ENCODE peak calls at places on chromosomes 6 and 20, in eight cellular contexts. N is bronchial epithelial cell; Q is A549; M is cardiac fibroblast; Z is heart right ventricle; P is CD8-positive, alpha-beta T cell; B is fibroblast of pulmonary artery; G is choroid plexus epithelial cell. U is an unnamed sample.

GRCh38 chr6:155130161-155130853 is 133.5 kb upstream of the CLDN20 start:
- DNase-seq in B (no peak), N (no peak), M (no peak), G (no peak), Q (no peak), Z (no peak), P (no peak), U (no peak)

GRCh38 chr6:134911532-134911931 is 38.4 kb downstream of the ALDH8A1 start:
- DNase-seq in N (peak), P (no peak), Z (no peak), M (peak), B (peak), G (peak), Q (no peak), U (peak)

GRCh38 chr6:150272264-150272975 is 96.4 kb upstream of the IYD start:
- DNase-seq in N (peak), P (no peak), Z (no peak), Q (no peak), B (no peak), G (no peak), M (no peak), U (no peak)

GRCh38 chr20:23436681-23437080 is 2.8 kb upstream of the CSTL1 start:
- DNase-seq in B (peak), Z (no peak), Q (no peak), M (no peak), P (no peak), N (no peak), G (peak), U (no peak)

GRCh38 chr20:3473944-3474343 is 3.1 kb downstream of the ATRN start:
- DNase-seq in Z (no peak), Q (no peak), G (no peak), N (no peak), P (no peak), B (no peak), M (no peak), U (no peak)

GRCh38 chr6:169933251-169933821 is 181.9 kb downstream of the ERMARD start:
- DNase-seq in Q (no peak), B (no peak), P (no peak), M (no peak), N (no peak), G (no peak), Z (no peak), U (no peak)

GRCh38 chr20:33518071-33518470 is 28.2 kb downstream of the CBFA2T2 start:
- DNase-seq in P (no peak), N (peak), Q (no peak), Z (no peak), B (peak), G (peak), M (peak), U (peak)

GRCh38 chr6:88490865-88491264 is 324.7 kb upstream of the CNR1 start:
- DNase-seq in P (no peak), M (peak), G (peak), Q (no peak), B (peak), N (peak), Z (no peak), U (no peak)

GRCh38 chr20:60837386-60837785 is 414.7 kb upstream of the CDH4 start:
- DNase-seq in M (no peak), N (no peak), P (no peak), Z (no peak), B (no peak), G (no peak), Q (no peak), U (no peak)

GRCh38 chr20:23018941-23019340 is 16.2 kb upstream of the SSTR4 start:
- DNase-seq in G (no peak), N (no peak), M (no peak), Q (no peak), Z (no peak), P (no peak), B (no peak), U (no peak)

GRCh38 chr6:41693281-41693838 is 42.0 kb downstream of the TFEB start:
- DNase-seq in G (no peak), M (no peak), Q (no peak), N (no peak), P (no peak), Z (no peak), B (no peak), U (no peak)

GRCh38 chr6:28683945-28684538 is 158.4 kb downstream of the GPX5 start:
- DNase-seq in Q (peak), N (peak), P (no peak), M (peak), G (peak), Z (no peak), B (peak), U (peak)

GRCh38 chr6:29989211-29989610 is 46.9 kb downstream of the HLA-A start:
- DNase-seq in Z (no peak), P (no peak), B (no peak), N (no peak), M (no peak), Q (no peak), G (peak), U (peak)

GRCh38 chr6:155523821-155524238 is 68.2 kb upstream of the NOX3 start:
- DNase-seq in G (peak), Q (no peak), M (no peak), Z (no peak), P (no peak), B (no peak), N (no peak), U (no peak)

GRCh38 chr20:35506872-35507638 is 22.4 kb downstream of the C20orf173 start:
- DNase-seq in B (no peak), Z (no peak), M (peak), Q (no peak), N (peak), P (no peak), G (peak), U (peak)

GRCh38 chr6:117477988-117478852 is 4.3 kb upstream of the DCBLD1 start:
- DNase-seq in B (peak), M (peak), Z (no peak), P (peak), Q (peak), G (peak), N (peak), U (no peak)

GRCh38 chr20:37823276-37823980 is 79.5 kb upstream of the VSTM2L start:
- DNase-seq in Z (no peak), G (peak), B (peak), P (no peak), Q (no peak), N (peak), M (peak), U (peak)

GRCh38 chr6:107636486-107636885 is 146.6 kb downstream of the SOBP start:
- DNase-seq in P (no peak), N (no peak), M (no peak), Z (no peak), Q (no peak), G (no peak), B (no peak), U (no peak)

GRCh38 chr20:38201356-38201755 is 36.3 kb upstream of the TGM2 start:
- DNase-seq in Z (no peak), B (peak), Q (peak), M (peak), P (no peak), G (peak), N (peak), U (peak)

GRCh38 chr6:118377711-118378414 is 170.2 kb upstream of the PLN start:
- DNase-seq in M (no peak), G (no peak), Z (peak), N (no peak), B (no peak), Q (no peak), P (no peak), U (no peak)

DNA sequence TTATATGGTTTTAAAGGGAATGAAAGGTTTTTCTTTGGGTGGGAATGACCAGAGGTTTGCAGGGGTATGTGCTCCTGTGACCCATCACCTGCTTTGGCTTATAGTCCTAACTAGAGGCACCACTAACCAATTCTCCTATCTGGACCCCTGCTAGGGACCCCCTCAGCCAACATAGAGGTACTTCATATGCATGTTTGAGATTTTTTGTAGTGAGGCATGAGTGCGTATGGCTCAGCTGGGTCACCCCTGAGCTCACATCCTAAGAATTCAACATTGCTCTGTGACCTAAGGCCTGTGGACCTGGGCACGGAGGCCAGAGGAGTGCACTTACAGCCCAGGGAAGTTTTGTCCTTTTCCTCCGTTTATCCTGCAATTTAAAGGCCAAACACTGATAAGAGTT is 68.4 kb upstream of the EEF1E1 start:
- DNase-seq in Z (no peak), B (no peak), N (no peak), M (no peak), G (no peak), P (no peak), Q (no peak), U (no peak)
- TF ChIP-seq CTCF in Z (no peak), B (no peak), N (no peak), M (no peak), G (no peak), P (no peak), Q (no peak), U (no peak)

GRCh38 chr6:7975764-7976146 is 65.2 kb upstream of the TXNDC5 start:
- DNase-seq in Q (peak), B (peak), P (no peak), G (peak), N (no peak), M (peak), Z (peak), U (peak)

GRCh38 chr6:7974553-7974931 is 64.0 kb upstream of the TXNDC5 start:
- DNase-seq in N (no peak), Q (no peak), P (no peak), M (no peak), B (no peak), G (no peak), Z (no peak), U (no peak)

GRCh38 chr6:7978736-7979135 is 68.1 kb upstream of the TXNDC5 start:
- DNase-seq in G (no peak), P (no peak), B (no peak), N (no peak), Q (no peak), M (no peak), Z (no peak), U (no peak)

GRCh38 chr6:7974932-7975763 is 64.6 kb upstream of the TXNDC5 start:
- DNase-seq in G (peak), N (peak), Z (peak), M (peak), B (peak), P (no peak), Q (peak), U (peak)

DNA sequence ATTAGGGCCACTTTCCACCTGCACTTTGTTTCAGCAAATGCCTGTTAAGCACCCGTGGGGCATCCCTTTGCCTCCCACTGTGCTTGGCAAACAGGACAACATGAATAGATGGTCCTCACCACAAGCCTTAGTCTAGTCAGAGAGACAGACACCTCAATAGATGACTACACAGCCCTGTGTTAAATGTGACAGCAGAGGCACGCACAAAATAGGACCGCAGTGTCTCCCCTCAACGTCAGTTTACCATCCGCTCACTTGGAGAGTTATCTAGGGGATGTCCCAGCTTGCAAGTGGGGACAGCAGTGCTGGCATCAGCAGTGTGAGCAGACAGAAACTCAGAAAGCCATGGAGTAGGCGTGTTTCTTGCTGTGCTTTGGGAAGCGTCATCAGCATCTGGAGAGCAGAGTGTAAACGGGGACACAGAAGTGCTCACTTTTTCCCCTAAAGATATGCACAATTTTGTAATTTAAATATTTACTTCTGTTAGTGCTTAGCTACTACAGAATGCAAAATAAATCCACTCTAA is 66.0 kb upstream of the TXNDC5 start:
- DNase-seq in Q (no peak), P (no peak), N (no peak), Z (no peak), M (no peak), G (no peak), B (no peak), U (no peak)
- H3K4me3 ChIP-seq in Q (no peak), P (no peak), N (no peak), Z (no peak), M (no peak), G (no peak), B (no peak), U (no peak)

GRCh38 chr20:63178889-63179751 is 36.8 kb downstream of the YTHDF1 start:
- DNase-seq in B (no peak), M (peak), G (peak), Z (peak), P (peak), N (no peak), Q (peak), U (peak)
- TF ChIP-seq CTCF in B (no peak), M (peak), G (peak), Z (peak), P (peak), N (peak), Q (peak), U (peak)

GRCh38 chr6:56692586-56693245 is 50.0 kb upstream of the DST start:
- DNase-seq in N (no peak), G (peak), Q (no peak), B (peak), P (no peak), M (peak), Z (no peak), U (peak)
- H3K4me3 ChIP-seq in N (no peak), G (peak), Q (peak), B (peak), P (no peak), M (peak), Z (peak), U (peak)

DNA sequence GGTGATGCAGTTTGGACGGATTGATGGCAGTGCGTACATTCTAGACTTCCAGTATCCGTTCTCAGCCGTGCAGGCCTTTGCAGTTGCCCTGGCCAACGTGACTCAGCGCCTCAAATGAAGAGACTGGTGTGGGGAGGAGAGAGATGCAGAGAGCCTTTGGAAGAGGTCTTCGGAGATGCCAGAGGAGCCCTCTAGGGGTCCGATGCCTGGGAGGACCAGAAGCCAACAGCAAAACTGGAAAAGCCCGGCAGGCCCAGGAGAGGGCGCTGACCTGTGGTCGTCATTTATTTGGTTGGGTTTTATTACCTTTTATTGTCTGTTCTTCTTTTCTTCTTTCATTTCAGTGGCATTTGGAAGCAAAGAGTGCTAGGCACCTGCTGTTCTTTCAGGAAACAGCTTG is 53.3 kb upstream of the TMEM181 start:
- DNase-seq in Q (peak), M (no peak), Z (no peak), G (peak), P (no peak), N (no peak), B (peak), U (no peak)
- TF ChIP-seq CTCF in Q (peak), M (no peak), Z (no peak), G (peak), P (no peak), N (peak), B (peak), U (peak)

GRCh38 chr6:27669278-27669797 is 196.4 kb upstream of the ZNF184 start:
- DNase-seq in Q (no peak), B (no peak), Z (no peak), N (peak), G (no peak), P (no peak), M (no peak), U (peak)
- H3K4me3 ChIP-seq in Q (peak), B (peak), Z (no peak), N (peak), G (peak), P (no peak), M (no peak), U (peak)

DNA sequence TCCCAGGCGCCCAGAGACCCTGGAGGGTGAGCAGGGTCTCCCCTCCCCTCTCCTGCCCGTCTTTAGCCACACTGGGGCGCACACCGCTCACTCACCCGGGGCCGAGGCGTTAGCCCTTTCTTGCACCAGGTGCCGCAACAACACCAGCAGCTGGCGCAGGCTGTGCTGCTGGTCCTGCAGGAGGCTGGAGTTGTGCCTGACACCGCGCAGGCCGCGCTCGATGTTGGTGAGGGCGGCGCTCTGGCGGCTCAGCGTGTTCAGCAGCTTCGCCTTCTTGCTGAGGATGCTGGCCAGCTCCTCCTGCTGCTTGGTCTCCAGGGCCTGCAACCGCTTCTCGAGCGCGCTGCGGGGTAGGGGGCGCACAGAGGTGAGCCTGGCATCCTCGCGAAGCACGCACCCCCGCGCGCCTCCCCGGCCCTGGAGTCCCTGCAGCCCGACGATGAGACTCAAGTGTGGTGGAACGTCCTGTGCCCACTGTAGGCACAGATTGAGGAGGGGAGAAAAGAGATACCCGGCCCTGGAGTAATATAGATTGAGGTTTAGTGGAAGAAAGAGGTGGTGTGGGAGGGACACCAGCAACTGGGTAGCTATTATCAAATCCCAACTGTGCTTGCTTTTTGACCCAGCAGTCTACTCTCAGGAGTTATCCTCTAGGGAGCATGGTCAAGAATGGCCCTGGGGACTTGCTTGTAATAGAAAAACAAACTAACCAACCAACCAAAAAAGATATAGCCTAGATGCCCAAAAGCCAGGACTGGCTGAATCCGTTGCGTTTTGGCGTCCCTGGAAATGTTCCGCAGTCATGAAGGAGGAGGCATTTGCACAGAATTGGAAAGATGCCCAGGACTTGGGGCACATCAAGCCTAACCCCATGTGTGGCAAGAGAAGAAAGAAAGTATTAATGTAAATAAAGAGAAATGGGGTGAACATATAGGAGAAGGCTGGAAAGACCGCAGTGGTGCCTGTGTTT is 30.9 kb downstream of the ANGPT4 start:
- DNase-seq in B (peak), P (no peak), N (peak), Z (no peak), G (peak), Q (no peak), M (peak), U (peak)
- TF ChIP-seq CTCF in B (no peak), P (no peak), N (peak), Z (peak), G (no peak), Q (no peak), M (no peak), U (peak)

GRCh38 chr6:157265630-157266029 is 57.7 kb downstream of the TMEM242 start:
- DNase-seq in P (no peak), M (no peak), G (no peak), B (no peak), N (no peak), Q (no peak), Z (no peak), U (no peak)

GRCh38 chr6:157263146-157263545 is 60.2 kb downstream of the TMEM242 start:
- DNase-seq in P (no peak), Z (no peak), N (no peak), M (no peak), B (no peak), G (no peak), Q (no peak), U (no peak)

GRCh38 chr6:157265186-157265585 is 58.1 kb downstream of the TMEM242 start:
- DNase-seq in G (no peak), N (no peak), Q (no peak), M (no peak), Z (no peak), B (no peak), P (no peak), U (no peak)

GRCh38 chr6:157263881-157264397 is 59.4 kb downstream of the TMEM242 start:
- DNase-seq in N (no peak), B (no peak), G (no peak), Q (no peak), P (no peak), Z (no peak), M (no peak), U (no peak)

DNA sequence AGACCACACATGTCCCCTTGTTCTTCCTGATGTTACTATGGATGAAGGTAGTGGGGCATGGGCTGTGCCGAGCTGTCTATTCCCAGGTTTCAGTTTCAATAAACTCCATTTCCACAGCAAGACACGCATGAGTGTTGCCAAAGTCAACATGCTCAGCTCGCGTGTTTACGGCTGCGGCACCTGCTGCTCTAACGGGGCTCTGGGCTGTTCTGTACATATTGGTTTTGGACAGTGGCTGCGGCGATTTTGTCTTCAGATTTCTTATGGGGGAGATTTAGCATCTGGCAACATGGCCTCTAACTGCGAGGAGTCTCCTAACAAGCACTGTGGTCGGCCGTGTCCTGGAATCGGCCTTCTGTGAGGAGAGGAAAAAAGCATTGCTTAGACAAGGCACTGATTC is 58.6 kb downstream of the TMEM242 start:
- DNase-seq in M (no peak), P (no peak), N (no peak), Z (no peak), Q (no peak), B (no peak), G (peak), U (no peak)
- H3K4me3 ChIP-seq in M (no peak), P (no peak), N (no peak), Z (no peak), Q (no peak), B (no peak), G (peak), U (no peak)

GRCh38 chr6:100096356-100096755 is 102.3 kb upstream of the MCHR2 start:
- DNase-seq in N (no peak), G (no peak), M (no peak), P (no peak), B (no peak), Z (no peak), Q (no peak), U (no peak)

GRCh38 chr6:100101656-100102055 is 107.6 kb upstream of the MCHR2 start:
- DNase-seq in G (no peak), B (no peak), P (no peak), Z (no peak), M (no peak), N (no peak), Q (no peak), U (no peak)

GRCh38 chr6:100096936-100097335 is 102.9 kb upstream of the MCHR2 start:
- DNase-seq in G (no peak), Q (no peak), P (no peak), M (no peak), Z (no peak), B (no peak), N (no peak), U (no peak)

GRCh38 chr6:100100776-100101175 is 106.8 kb upstream of the MCHR2 start:
- DNase-seq in P (no peak), N (no peak), Z (no peak), B (no peak), M (no peak), G (no peak), Q (no peak), U (no peak)

GRCh38 chr6:100099189-100100074 is 105.4 kb upstream of the MCHR2 start:
- DNase-seq in Q (peak), G (peak), Z (no peak), B (peak), N (peak), P (no peak), M (peak), U (peak)
- TF ChIP-seq CTCF in Q (peak), G (peak), Z (peak), B (peak), N (no peak), P (peak), M (peak), U (peak)